ENCODE peak calls at places on chromosome 21, in seven cellular contexts. R, O, G, L, I, H and F are unnamed samples.

GRCh38 chr21:22575165-22575584 is 1577.0 kb downstream of the NCAM2 start:
- DNase-seq in G (no peak), O (no peak), L (no peak), R (no peak), I (no peak), H (no peak), F (no peak)

GRCh38 chr21:23384679-23385078 is 2222.6 kb downstream of the MRPL39 start:
- DNase-seq in G (no peak), I (no peak), R (no peak), O (no peak), H (no peak), L (no peak), F (no peak)

GRCh38 chr21:25939396-25939761 is 204.6 kb downstream of the GABPA start:
- DNase-seq in I (no peak), R (no peak), O (no peak), G (no peak), L (no peak), H (no peak), F (no peak)

GRCh38 chr21:40964691-40965090 is 117.7 kb upstream of the DSCAM start:
- DNase-seq in I (no peak), O (no peak), H (no peak), L (no peak), R (no peak), G (no peak), F (no peak)

GRCh38 chr21:16117331-16117730 is 387.5 kb downstream of the USP25 start:
- DNase-seq in I (no peak), L (no peak), O (no peak), H (no peak), G (no peak), R (no peak), F (no peak)

GRCh38 chr21:35587841-35588390 is 472.4 kb downstream of the SETD4 start:
- DNase-seq in O (no peak), L (no peak), I (no peak), G (no peak), H (no peak), R (no peak), F (no peak)

GRCh38 chr21:31837613-31838390 is 35.0 kb upstream of the HUNK start:
- DNase-seq in R (peak), H (no peak), O (no peak), L (no peak), G (no peak), I (no peak), F (no peak)

GRCh38 chr21:43340491-43341348 is 86.2 kb downstream of the SIK1 start:
- DNase-seq in O (peak), R (no peak), L (peak), G (peak), I (no peak), H (peak), F (no peak)

GRCh38 chr21:23789864-23790263 is 1817.4 kb downstream of the MRPL39 start:
- DNase-seq in H (no peak), L (no peak), R (no peak), O (no peak), I (no peak), G (no peak), F (no peak)

GRCh38 chr21:34534522-34534921 is 22.5 kb upstream of the KCNE1 start:
- DNase-seq in I (no peak), O (no peak), L (peak), H (peak), R (peak), G (no peak), F (no peak)

GRCh38 chr21:34179204-34179935 is 106.0 kb downstream of the MRPS6 start:
- DNase-seq in I (no peak), O (no peak), R (no peak), H (no peak), L (no peak), G (no peak), F (no peak)

GRCh38 chr21:37579356-37579755 is 212.8 kb downstream of the DYRK1A start:
- DNase-seq in H (no peak), R (no peak), G (no peak), I (no peak), L (no peak), O (no peak), F (no peak)

GRCh38 chr21:43312011-43312410 is 114.9 kb downstream of the SIK1 start:
- DNase-seq in R (no peak), I (no peak), H (no peak), G (no peak), L (no peak), O (no peak), F (no peak)

GRCh38 chr21:39386194-39386593 is 37.3 kb upstream of the HMGN1 start:
- DNase-seq in H (no peak), R (no peak), I (no peak), G (peak), O (peak), L (no peak), F (no peak)

GRCh38 chr21:37742532-37742931 is 173.7 kb downstream of the KCNJ6 start:
- DNase-seq in G (no peak), R (no peak), L (no peak), H (peak), I (no peak), O (no peak), F (no peak)

GRCh38 chr21:31018232-31018631 is 20.0 kb downstream of the KRTAP19-8 start:
- DNase-seq in G (no peak), O (no peak), I (no peak), H (no peak), L (no peak), R (no peak), F (no peak)

GRCh38 chr21:25733859-25734653 is 648 bp downstream of the ATP5PF start:
- DNase-seq in R (peak), L (no peak), I (no peak), H (no peak), G (peak), O (no peak), F (no peak)

GRCh38 chr21:37082375-37082774 is 9.3 kb downstream of the TTC3 start:
- DNase-seq in G (no peak), I (no peak), O (no peak), H (no peak), L (no peak), R (no peak), F (no peak)

GRCh38 chr21:38800924-38801744 is 4.6 kb upstream of the ETS2 start:
- DNase-seq in H (no peak), L (no peak), I (no peak), O (no peak), R (no peak), G (no peak), F (no peak)

GRCh38 chr21:35178812-35179211 is 129.7 kb upstream of the RUNX1 start:
- DNase-seq in I (no peak), H (peak), L (no peak), G (peak), R (no peak), O (no peak), F (no peak)

GRCh38 chr21:21101911-21102310 is 103.7 kb downstream of the NCAM2 start:
- DNase-seq in O (no peak), G (peak), R (peak), L (no peak), I (no peak), H (peak), F (no peak)

GRCh38 chr21:36350282-36350910 is 30.4 kb downstream of the MORC3 start:
- DNase-seq in G (peak), R (no peak), O (no peak), L (no peak), H (peak), I (no peak), F (no peak)

GRCh38 chr21:34715985-34716596 is 47.3 kb downstream of the CLIC6 start:
- DNase-seq in R (no peak), I (no peak), G (no peak), O (no peak), L (no peak), H (no peak), F (no peak)

GRCh38 chr21:30719401-30719800 is 824 bp upstream of the KRTAP21-3 start:
- DNase-seq in I (no peak), L (no peak), O (no peak), R (no peak), H (no peak), G (no peak), F (no peak)

GRCh38 chr21:40765771-40766170 is 81.2 kb downstream of the DSCAM start:
- DNase-seq in G (no peak), I (no peak), H (no peak), R (no peak), O (no peak), L (no peak), F (no peak)

GRCh38 chr21:19322360-19322759 is 918.8 kb upstream of the TMPRSS15 start:
- DNase-seq in G (peak), I (no peak), O (no peak), L (no peak), R (no peak), H (no peak), F (no peak)

GRCh38 chr21:16420086-16420724 is 690.4 kb downstream of the USP25 start:
- DNase-seq in G (peak), L (peak), O (peak), I (no peak), R (no peak), H (peak), F (no peak)

GRCh38 chr21:29725025-29725736 is 214.6 kb downstream of the GRIK1 start:
- DNase-seq in O (no peak), R (no peak), L (no peak), I (no peak), H (no peak), G (no peak), F (no peak)

GRCh38 chr21:36966066-36966845 is at the start of gene HLCS:
- DNase-seq in G (peak), H (peak), I (peak), O (peak), L (peak), R (peak), F (peak)

GRCh38 chr21:25507522-25507921 is 99.8 kb downstream of the MRPL39 start:
- DNase-seq in I (no peak), O (no peak), R (peak), L (no peak), H (peak), G (no peak), F (no peak)

GRCh38 chr21:36027352-36027751 is 33.0 kb downstream of the SETD4 start:
- DNase-seq in L (no peak), R (peak), O (no peak), G (peak), H (no peak), I (no peak), F (no peak)

GRCh38 chr21:37509802-37510393 is 143.3 kb downstream of the DYRK1A start:
- DNase-seq in G (peak), L (no peak), R (no peak), O (no peak), I (no peak), H (peak), F (no peak)

GRCh38 chr21:38223893-38224540 is 32.8 kb upstream of the KCNJ15 start:
- DNase-seq in R (peak), H (peak), G (peak), I (no peak), O (no peak), L (no peak), F (no peak)

GRCh38 chr21:32916522-32917099 is 109.1 kb upstream of the OLIG2 start:
- DNase-seq in G (no peak), L (no peak), O (no peak), I (no peak), H (no peak), R (peak), F (no peak)
- TF ChIP-seq CTCF in G (peak), L (peak), O (no peak), I (no peak), H (no peak), R (peak), F (no peak)

GRCh38 chr21:27802816-27803475 is 836.1 kb upstream of the ADAMTS5 start:
- DNase-seq in O (peak), L (no peak), G (peak), R (peak), H (peak), I (no peak), F (no peak)
- TF ChIP-seq CTCF in O (peak), L (no peak), G (peak), R (peak), H (peak), I (peak), F (no peak)

GRCh38 chr21:46011267-46011967 is 29.8 kb downstream of the COL6A1 start:
- DNase-seq in G (no peak), H (no peak), I (no peak), O (peak), L (no peak), R (no peak), F (no peak)

GRCh38 chr21:46007498-46007868 is 25.9 kb downstream of the COL6A1 start:
- DNase-seq in O (no peak), G (no peak), R (no peak), H (no peak), I (no peak), L (no peak), F (no peak)

GRCh38 chr21:46009951-46010655 is 28.5 kb downstream of the COL6A1 start:
- DNase-seq in R (no peak), G (no peak), H (no peak), I (no peak), L (no peak), O (peak), F (no peak)

GRCh38 chr21:46006547-46007497 is 25.3 kb downstream of the COL6A1 start:
- DNase-seq in O (peak), L (no peak), I (no peak), G (no peak), R (no peak), H (no peak), F (no peak)

DNA sequence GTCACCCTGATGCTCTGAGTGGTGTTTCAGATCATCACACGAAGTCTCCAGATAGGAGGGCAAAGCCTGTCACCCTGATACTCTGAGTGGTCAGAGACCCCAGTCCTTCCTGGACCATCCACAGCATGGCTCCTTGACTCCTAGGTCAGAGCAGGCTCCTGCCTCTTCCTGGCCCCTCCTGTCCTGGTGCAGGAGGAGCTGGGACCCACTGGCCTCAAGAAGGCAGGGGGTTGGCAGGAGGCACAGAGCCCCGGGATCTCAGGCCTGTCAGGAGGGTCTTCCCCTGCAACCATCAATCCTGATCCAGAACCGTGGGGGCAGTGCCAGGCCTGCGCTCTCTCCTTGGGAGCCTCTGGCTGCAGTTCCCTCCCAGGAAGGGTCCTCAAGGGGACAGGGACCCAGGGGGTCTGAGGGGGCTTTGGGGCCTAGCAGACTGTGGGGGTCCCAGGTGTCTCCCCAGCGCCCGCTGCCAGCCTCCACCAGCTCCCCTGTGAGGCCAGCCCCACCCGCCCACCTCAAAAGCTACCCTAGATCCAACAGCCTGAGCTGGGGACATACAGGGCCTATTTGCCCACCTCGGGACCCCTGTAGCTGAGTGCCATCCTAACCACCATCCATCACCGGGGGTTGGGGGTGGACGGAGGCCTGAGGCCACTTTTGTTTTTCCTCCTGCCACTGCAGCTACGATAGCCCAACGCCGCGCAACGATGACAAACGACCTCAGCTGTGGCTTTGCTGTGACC is 27.5 kb downstream of the COL6A1 start:
- DNase-seq in L (no peak), O (no peak), H (no peak), G (no peak), I (no peak), R (no peak), F (no peak)
- TF ChIP-seq CTCF in L (no peak), O (no peak), H (no peak), G (no peak), I (no peak), R (no peak), F (no peak)

GRCh38 chr21:44568261-44568660 is 5.3 kb upstream of the KRTAP10-4 start:
- DNase-seq in G (no peak), H (no peak), I (no peak), O (no peak), R (no peak), L (no peak), F (no peak)

GRCh38 chr21:44567481-44568171 is 5.9 kb upstream of the KRTAP10-4 start:
- DNase-seq in O (no peak), L (no peak), R (no peak), H (no peak), G (no peak), I (no peak), F (no peak)

GRCh38 chr21:44569861-44570517 is 3.5 kb upstream of the KRTAP10-4 start:
- DNase-seq in I (no peak), H (no peak), L (no peak), O (no peak), R (no peak), G (no peak), F (no peak)

GRCh38 chr21:44571296-44571695 is 2.2 kb upstream of the KRTAP10-4 start:
- DNase-seq in O (no peak), R (no peak), H (no peak), I (no peak), L (no peak), G (no peak), F (no peak)

GRCh38 chr21:44568667-44569556 is 4.6 kb upstream of the KRTAP10-4 start:
- DNase-seq in O (no peak), R (no peak), G (no peak), H (no peak), I (no peak), L (no peak), F (no peak)
- TF ChIP-seq CTCF in O (no peak), R (no peak), G (no peak), H (no peak), I (no peak), L (no peak), F (no peak)

DNA sequence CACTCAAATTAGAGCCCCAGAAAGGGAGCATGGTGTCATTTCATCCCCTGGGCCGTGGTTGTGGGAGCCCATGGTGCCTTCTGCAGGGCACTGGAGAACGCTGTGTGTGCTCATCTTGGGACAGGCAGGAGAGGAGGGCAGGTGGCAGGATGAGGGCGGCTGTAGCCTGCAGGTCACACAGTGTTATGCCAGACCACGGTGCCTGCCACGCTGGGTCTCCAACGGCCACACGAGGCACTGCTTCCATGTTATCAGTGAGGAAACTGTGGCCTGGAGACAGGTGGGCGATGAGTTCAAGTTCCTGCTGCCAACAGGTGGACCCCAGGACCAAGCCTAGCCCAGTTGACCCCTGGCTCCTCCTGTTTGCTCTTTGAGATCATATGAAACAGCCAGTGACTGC is 21.0 kb downstream of the ABCG1 start:
- DNase-seq in O (no peak), G (no peak), L (no peak), I (no peak), R (no peak), H (no peak), F (no peak)
- TF ChIP-seq CTCF in O (no peak), G (no peak), L (no peak), I (peak), R (peak), H (no peak), F (no peak)

GRCh38 chr21:15050588-15051377 is 14.0 kb downstream of the NRIP1 start:
- DNase-seq in H (no peak), R (no peak), L (no peak), O (no peak), I (no peak), G (no peak), F (no peak)

GRCh38 chr21:15042531-15042930 is 22.3 kb downstream of the NRIP1 start:
- DNase-seq in R (no peak), I (no peak), H (no peak), O (no peak), G (no peak), L (no peak), F (no peak)

GRCh38 chr21:15039607-15040299 is 25.0 kb downstream of the NRIP1 start:
- DNase-seq in I (no peak), O (no peak), L (no peak), G (no peak), H (no peak), R (no peak), F (no peak)

DNA sequence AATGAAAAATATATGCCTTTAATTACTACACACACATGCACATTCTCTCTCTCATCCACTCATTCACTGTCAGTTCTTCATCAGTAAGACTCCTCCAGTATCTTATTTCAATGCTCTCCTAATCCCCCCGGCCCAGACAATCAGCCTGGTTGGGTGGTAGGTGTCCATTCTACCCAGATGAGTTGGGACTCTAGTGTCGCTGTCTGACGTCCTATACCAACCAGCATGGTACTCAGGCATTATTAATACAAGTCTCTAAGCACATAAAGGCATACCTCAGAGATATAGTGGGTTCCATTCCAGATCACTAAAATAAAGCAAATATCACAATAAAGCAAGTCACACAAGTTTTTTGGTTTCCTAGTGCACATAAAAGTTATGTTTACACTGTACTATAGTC is 19.8 kb downstream of the NRIP1 start:
- DNase-seq in I (no peak), H (no peak), L (no peak), G (no peak), O (no peak), R (no peak), F (no peak)
- TF ChIP-seq CTCF in I (no peak), H (no peak), L (no peak), G (no peak), O (no peak), R (no peak), F (no peak)